ENCODE peak calls at places on chromosomes 12 and 14, in seven cellular contexts. O is SK-N-SH, B is HepG2, U is HCT116, Z is GM12878, X is K562, P is H1. C is an unnamed sample.

GRCh38 chr12:108629824-108630476 is 3.7 kb downstream of the SELPLG start:
- DNase-seq in Z (no peak), P (no peak), O (no peak), U (no peak), X (peak; percentile 97), B (peak; percentile 21), C (no peak)

GRCh38 chr14:96253140-96253539 is 2.9 kb upstream of the BDKRB1 start:
- DNase-seq in Z (no peak), U (no peak), X (no peak), O (no peak), P (peak; percentile 21), B (no peak), C (no peak)

GRCh38 chr12:92142251-92142896 is 3.3 kb downstream of the BTG1 start:
- DNase-seq in U (no peak), B (no peak), Z (no peak), P (no peak), O (no peak), X (no peak), C (no peak)

GRCh38 chr12:67621112-67621511 is 27.4 kb upstream of the DYRK2 start:
- DNase-seq in U (no peak), Z (no peak), P (no peak), X (no peak), O (no peak), B (no peak), C (no peak)

GRCh38 chr14:56650075-56650474 is 70.5 kb downstream of the TMEM260 start:
- DNase-seq in X (no peak), Z (no peak), O (no peak), B (no peak), P (no peak), U (no peak), C (no peak)

GRCh38 chr12:79655036-79655435 is 35.7 kb downstream of the PAWR start:
- DNase-seq in Z (no peak), O (no peak), P (no peak), U (no peak), X (no peak), B (no peak), C (no peak)

GRCh38 chr14:90721619-90722305 is 94.5 kb downstream of the TTC7B start:
- DNase-seq in P (no peak), U (peak; percentile 69), B (no peak), O (no peak), X (no peak), Z (no peak), C (no peak)

GRCh38 chr14:51367600-51367931 is 127.5 kb downstream of the TMX1 start:
- DNase-seq in X (no peak), Z (no peak), O (no peak), U (no peak), B (no peak), P (no peak), C (peak; percentile 29)

GRCh38 chr12:54030889-54031860 is 1.7 kb upstream of the HOXC5 start:
- DNase-seq in X (no peak), O (no peak), U (no peak), Z (no peak), P (no peak), B (no peak), C (no peak)

GRCh38 chr12:98644712-98645571 is at the start of the genes APAF1 and IKBIP:
- DNase-seq in Z (peak; percentile 76), U (peak; percentile 86), P (peak; percentile 79), O (peak; percentile 96), B (peak; percentile 89), X (peak; percentile 98), C (peak; percentile 97)

GRCh38 chr14:30798961-30799360 is 75.4 kb upstream of the COCH start:
- DNase-seq in B (no peak), P (no peak), X (no peak), O (no peak), U (no peak), Z (no peak), C (no peak)

GRCh38 chr14:79825046-79825521 is 386.2 kb downstream of the DIO2 start:
- DNase-seq in U (no peak), O (no peak), P (no peak), X (no peak), B (no peak), Z (no peak), C (no peak)

GRCh38 chr12:124537525-124538193 is 29.8 kb downstream of the NCOR2 start:
- DNase-seq in Z (no peak), O (peak; percentile 82), B (no peak), X (no peak), P (no peak), U (no peak), C (no peak)

GRCh38 chr14:24398943-24399801 is at the start of gene NYNRIN:
- DNase-seq in B (no peak), O (peak; percentile 87), P (no peak), X (peak; percentile 42), Z (no peak), U (no peak), C (no peak)

GRCh38 chr14:32620303-32620702 is 291.2 kb downstream of the AKAP6 start:
- DNase-seq in X (no peak), Z (no peak), O (no peak), U (no peak), P (no peak), B (no peak), C (no peak)

GRCh38 chr14:50452979-50453705 is 56.5 kb upstream of the CDKL1 start:
- DNase-seq in X (no peak), B (no peak), U (no peak), P (no peak), O (no peak), Z (no peak), C (no peak)

GRCh38 chr14:96243785-96244184 is 12.2 kb upstream of the BDKRB1 start:
- DNase-seq in X (no peak), U (no peak), Z (no peak), B (no peak), O (no peak), P (no peak), C (no peak)

GRCh38 chr14:61300209-61300608 is 19.1 kb upstream of the TMEM30B start:
- DNase-seq in P (no peak), X (no peak), B (no peak), U (no peak), O (no peak), Z (no peak), C (no peak)

GRCh38 chr14:61298834-61299233 is 17.7 kb upstream of the TMEM30B start:
- DNase-seq in Z (no peak), P (no peak), X (no peak), O (no peak), B (no peak), U (no peak), C (no peak)

GRCh38 chr14:61296151-61296550 is 15.0 kb upstream of the TMEM30B start:
- DNase-seq in Z (no peak), B (no peak), P (no peak), O (no peak), U (no peak), X (no peak), C (no peak)

GRCh38 chr14:61297581-61297980 is 16.4 kb upstream of the TMEM30B start:
- DNase-seq in O (no peak), P (no peak), X (no peak), B (no peak), U (no peak), Z (no peak), C (no peak)

DNA sequence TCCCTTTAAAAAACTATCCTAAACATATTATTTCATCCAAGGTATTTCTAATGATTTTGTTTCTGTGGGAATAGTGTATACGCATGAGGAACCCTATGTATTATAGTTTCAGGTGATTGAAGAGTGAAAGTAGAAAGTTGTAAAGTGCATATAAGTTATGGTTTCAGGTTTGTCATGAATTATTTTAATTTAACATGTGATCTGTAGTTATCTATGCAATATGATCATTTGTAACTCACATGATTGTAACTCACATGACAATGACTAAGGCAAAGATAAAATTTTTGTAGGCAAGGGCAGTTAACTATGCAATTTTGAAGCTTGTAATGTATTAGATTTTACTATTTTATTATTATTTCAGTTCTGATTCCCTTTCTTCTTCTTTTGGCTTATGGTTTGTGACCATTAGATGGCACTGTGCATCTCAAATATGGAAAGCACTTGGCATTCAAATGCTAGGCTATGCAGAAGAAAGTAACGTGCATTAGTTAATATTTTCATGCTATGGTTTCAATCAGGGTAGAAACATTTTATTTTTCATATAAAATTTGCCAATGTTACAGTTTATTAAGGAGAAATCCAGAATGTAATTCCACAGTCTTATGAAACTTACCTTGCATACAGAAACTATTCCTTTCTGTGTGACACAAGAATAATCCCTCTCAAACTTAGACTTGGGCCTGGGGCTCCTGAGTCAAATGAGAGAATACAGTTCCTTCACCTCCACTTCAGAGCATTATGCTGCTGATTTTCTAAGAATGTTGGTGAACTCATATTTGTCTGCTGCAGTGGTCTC is 15.8 kb upstream of the TMEM30B start:
- DNase-seq in Z (peak; percentile 23), X (peak; percentile 39), P (no peak), O (peak; percentile 34), U (peak; percentile 27), B (peak; percentile 20), C (peak; percentile 70)
- TF ChIP-seq JUND in Z (no peak), X (no peak), P (no peak), O (no peak), U (no peak), B (no peak), C (no peak)

GRCh38 chr12:2322554-2323120 is 269.9 kb downstream of the CACNA1C start:
- DNase-seq in Z (no peak), B (no peak), U (no peak), P (no peak), X (no peak), O (no peak), C (no peak)
- TF ChIP-seq JUND in Z (no peak), B (no peak), U (no peak), P (no peak), X (no peak), O (no peak), C (no peak)

DNA sequence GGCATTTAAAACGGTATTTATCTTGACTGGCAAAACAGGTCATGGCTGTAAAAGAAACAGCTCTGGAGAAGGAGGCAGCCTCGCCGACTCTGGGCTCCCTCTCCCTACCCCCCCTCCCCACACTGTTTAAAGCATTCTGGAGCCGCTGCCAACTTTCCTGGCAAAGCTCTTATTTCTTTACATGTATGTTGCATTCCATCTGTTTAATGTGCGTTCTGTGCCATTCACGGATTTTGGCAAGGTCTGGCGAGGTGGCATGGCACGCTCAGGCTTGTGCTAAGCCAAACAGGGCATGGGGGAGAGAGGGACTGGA is 41.2 kb upstream of the MED13L start:
- DNase-seq in O (no peak), B (no peak), Z (no peak), P (no peak), X (no peak), U (no peak), C (no peak)
- TF ChIP-seq JUND in O (no peak), B (no peak), Z (no peak), P (no peak), X (no peak), U (no peak), C (no peak)

DNA sequence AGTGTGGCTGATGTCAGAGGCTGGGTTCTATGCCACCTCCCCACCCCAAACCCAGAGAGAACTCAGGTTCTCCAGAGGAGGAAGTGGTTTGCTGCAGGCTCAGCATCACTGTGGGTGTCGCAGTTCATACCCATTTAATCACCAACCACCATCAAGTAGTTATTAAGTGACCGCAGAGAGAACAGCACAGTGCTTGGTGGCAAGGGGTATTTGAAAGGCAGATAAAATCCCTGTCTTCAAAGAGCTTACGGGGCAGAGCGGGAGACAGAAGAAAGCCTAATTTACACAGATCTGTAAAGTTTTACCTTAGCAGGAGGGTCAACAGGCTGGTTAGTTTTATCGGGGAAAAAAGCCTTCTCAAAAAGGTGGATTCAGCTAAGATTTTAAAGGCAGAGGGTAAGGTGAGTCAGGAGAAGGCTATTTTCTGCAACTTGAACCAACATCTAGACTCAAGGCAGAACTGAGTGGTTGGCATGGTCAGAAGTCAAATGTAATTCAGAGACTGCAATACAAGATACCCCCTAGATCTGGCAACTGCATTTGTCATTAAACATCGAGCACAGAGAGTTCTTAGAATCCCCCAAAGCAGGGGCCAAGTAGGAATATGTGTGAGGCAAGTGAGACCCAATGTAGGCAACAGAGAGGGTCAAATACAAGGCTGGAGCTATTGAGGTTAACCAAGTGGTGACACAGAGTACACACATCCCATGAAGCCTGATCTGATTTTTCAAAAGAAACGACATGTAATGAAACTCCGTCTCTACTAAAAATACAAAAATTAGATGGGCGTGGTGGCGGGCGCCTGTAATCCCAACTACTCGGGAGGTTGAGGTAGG is 13.2 kb downstream of the PXN start:
- DNase-seq in U (no peak), X (no peak), Z (no peak), O (no peak), P (no peak), B (no peak), C (no peak)
- TF ChIP-seq JUND in U (no peak), X (no peak), Z (no peak), O (no peak), P (no peak), B (no peak), C (no peak)